ENCODE peak calls at places on chromosome 20, in four cellular contexts. One of them, this sample, is unnamed.

GRCh38 chr20:31260326-31260932 is 3.0 kb downstream of the DEFB115 start:
- DNase-seq in OCI-LY7: peak
- DNase-seq in AG04450: no peak
- DNase-seq in lower lobe of right lung: no peak
- DNase-seq in this sample: no peak

GRCh38 chr20:1275919-1276318 is 9.8 kb downstream of the SNPH start:
- DNase-seq in OCI-LY7: no peak
- DNase-seq in AG04450: no peak
- DNase-seq in lower lobe of right lung: no peak
- DNase-seq in this sample: no peak

GRCh38 chr20:49979030-49979832 is 3.5 kb upstream of the SNAI1 start:
- DNase-seq in OCI-LY7: peak
- DNase-seq in AG04450: no peak
- DNase-seq in lower lobe of right lung: peak
- DNase-seq in this sample: peak

GRCh38 chr20:38242848-38243449 is 17.6 kb downstream of the KIAA1755 start:
- DNase-seq in OCI-LY7: peak
- DNase-seq in AG04450: no peak
- DNase-seq in lower lobe of right lung: no peak
- DNase-seq in this sample: peak

GRCh38 chr20:62772994-62773858 is 23.0 kb upstream of the MRGBP start:
- DNase-seq in OCI-LY7: no peak
- DNase-seq in AG04450: no peak
- DNase-seq in lower lobe of right lung: no peak
- DNase-seq in this sample: no peak

GRCh38 chr20:23116301-23117089 is 30.4 kb upstream of the CD93 start:
- DNase-seq in OCI-LY7: no peak
- DNase-seq in AG04450: peak
- DNase-seq in lower lobe of right lung: no peak
- DNase-seq in this sample: no peak

GRCh38 chr20:32440758-32441078 is 82.6 kb downstream of the ASXL1 start:
- DNase-seq in OCI-LY7: no peak
- DNase-seq in AG04450: no peak
- DNase-seq in lower lobe of right lung: no peak
- DNase-seq in this sample: no peak

GRCh38 chr20:45843506-45843905 is 9.9 kb downstream of the SNX21 start:
- DNase-seq in OCI-LY7: no peak
- DNase-seq in AG04450: no peak
- DNase-seq in lower lobe of right lung: no peak
- DNase-seq in this sample: no peak

GRCh38 chr20:36152266-36152665 is 2.3 kb upstream of the EPB41L1 start:
- DNase-seq in OCI-LY7: no peak
- DNase-seq in AG04450: no peak
- DNase-seq in lower lobe of right lung: no peak
- DNase-seq in this sample: no peak

GRCh38 chr20:61585764-61586163 is 333.7 kb downstream of the CDH4 start:
- DNase-seq in OCI-LY7: no peak
- DNase-seq in AG04450: no peak
- DNase-seq in lower lobe of right lung: no peak
- DNase-seq in this sample: no peak

GRCh38 chr20:7248392-7248992 is 481.0 kb downstream of the BMP2 start:
- DNase-seq in OCI-LY7: no peak
- DNase-seq in AG04450: no peak
- DNase-seq in lower lobe of right lung: no peak
- DNase-seq in this sample: no peak

GRCh38 chr20:24502661-24503060 is 33.2 kb downstream of the SYNDIG1 start:
- DNase-seq in OCI-LY7: no peak
- DNase-seq in AG04450: no peak
- DNase-seq in lower lobe of right lung: no peak
- DNase-seq in this sample: no peak

GRCh38 chr20:63435552-63435951 is 36.9 kb downstream of the KCNQ2 start:
- DNase-seq in OCI-LY7: no peak
- DNase-seq in AG04450: no peak
- DNase-seq in lower lobe of right lung: no peak
- DNase-seq in this sample: no peak

GRCh38 chr20:13356087-13356486 is 135.0 kb downstream of the ISM1 start:
- DNase-seq in OCI-LY7: no peak
- DNase-seq in AG04450: no peak
- DNase-seq in lower lobe of right lung: no peak
- DNase-seq in this sample: no peak

GRCh38 chr20:59807909-59808728 is 125.3 kb downstream of the SYCP2 start:
- DNase-seq in OCI-LY7: no peak
- DNase-seq in AG04450: no peak
- DNase-seq in lower lobe of right lung: no peak
- DNase-seq in this sample: no peak

GRCh38 chr20:34891166-34892062 is 15.0 kb downstream of the ACSS2 start:
- DNase-seq in OCI-LY7: no peak
- DNase-seq in AG04450: no peak
- DNase-seq in lower lobe of right lung: no peak
- DNase-seq in this sample: no peak

GRCh38 chr20:32191873-32192272 is 15.7 kb downstream of the PLAGL2 start:
- DNase-seq in OCI-LY7: no peak
- DNase-seq in AG04450: no peak
- DNase-seq in lower lobe of right lung: no peak
- DNase-seq in this sample: no peak

GRCh38 chr20:24942679-24943078 is 6.4 kb upstream of the CST7 start:
- DNase-seq in OCI-LY7: no peak
- DNase-seq in AG04450: no peak
- DNase-seq in lower lobe of right lung: peak
- DNase-seq in this sample: no peak

GRCh38 chr20:64065973-64066341 is 3.0 kb downstream of the TCEA2 start:
- DNase-seq in OCI-LY7: peak
- DNase-seq in AG04450: no peak
- DNase-seq in lower lobe of right lung: no peak
- DNase-seq in this sample: no peak